ENCODE peak calls at places on chromosome 10, in six cellular contexts. C is GM12891, O is HepG2, G is GM12878, R is H1, L is K562. T is an unnamed sample.

GRCh38 chr10:126913316-126913715 is 8.1 kb downstream of the DOCK1 start:
- DNase-seq in C (no peak), O (no peak), G (no peak), R (no peak), L (no peak), T (no peak)

GRCh38 chr10:27611861-27612450 is 107.9 kb downstream of the RAB18 start:
- DNase-seq in C (no peak), O (no peak), G (no peak), R (no peak), L (no peak), T (no peak)

GRCh38 chr10:94591461-94592205 is 46.0 kb downstream of the HELLS start:
- DNase-seq in C (no peak), O (no peak), G (peak), R (no peak), L (no peak), T (no peak)

GRCh38 chr10:76936182-76936581 is 701.4 kb downstream of the KCNMA1 start:
- DNase-seq in C (no peak), O (no peak), G (no peak), R (no peak), L (no peak), T (no peak)

GRCh38 chr10:91879514-91880170 is 29.6 kb downstream of the FGFBP3 start:
- DNase-seq in C (no peak), O (no peak), G (no peak), R (no peak), L (no peak), T (no peak)

GRCh38 chr10:121510201-121510771 is 88.0 kb downstream of the FGFR2 start:
- DNase-seq in C (no peak), O (no peak), G (no peak), R (no peak), L (no peak), T (no peak)

GRCh38 chr10:88271736-88272135 is 311.4 kb downstream of the RNLS start:
- DNase-seq in C (no peak), O (no peak), G (no peak), R (no peak), L (no peak), T (no peak)

GRCh38 chr10:113094114-113094486 is 144.1 kb downstream of the TCF7L2 start:
- DNase-seq in C (no peak), O (no peak), G (peak), R (no peak), L (no peak), T (no peak)

GRCh38 chr10:73183882-73184281 is 16.0 kb downstream of the FAM149B1 start:
- DNase-seq in C (no peak), O (no peak), G (no peak), R (no peak), L (no peak), T (no peak)

GRCh38 chr10:128009357-128009756 is 102.5 kb downstream of the PTPRE start:
- DNase-seq in C (no peak), O (no peak), G (no peak), R (no peak), L (no peak), T (no peak)

GRCh38 chr10:128009768-128010167 is 102.9 kb downstream of the PTPRE start:
- DNase-seq in C (no peak), O (no peak), G (no peak), R (no peak), L (no peak), T (no peak)

GRCh38 chr10:128007017-128007416 is 100.1 kb downstream of the PTPRE start:
- DNase-seq in C (no peak), O (no peak), G (no peak), R (no peak), L (no peak), T (no peak)

GRCh38 chr10:128008521-128009250 is 101.8 kb downstream of the PTPRE start:
- DNase-seq in C (no peak), O (no peak), G (no peak), R (no peak), L (no peak), T (no peak)

DNA sequence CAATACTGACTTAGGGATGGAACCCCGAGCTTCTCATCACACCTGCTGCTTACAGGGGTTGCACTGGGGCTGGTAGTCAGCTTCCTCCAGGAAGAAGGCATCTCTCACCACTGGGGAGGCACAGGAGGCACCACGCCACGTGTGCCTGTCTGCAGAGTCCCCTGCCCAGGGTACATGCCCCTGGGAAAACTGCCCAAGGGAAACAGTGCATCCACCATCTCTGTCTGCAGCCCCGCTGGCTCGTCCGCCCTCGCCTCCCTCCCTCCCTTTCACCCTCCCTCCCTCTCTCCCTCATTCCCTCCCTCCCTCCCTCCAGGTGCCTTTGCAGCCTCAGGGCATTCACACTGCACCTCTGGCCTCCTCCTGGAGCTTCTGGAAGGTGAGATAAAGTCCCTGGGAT is 101.1 kb downstream of the PTPRE start:
- DNase-seq in C (no peak), O (no peak), G (no peak), R (no peak), L (no peak), T (no peak)
- TF ChIP-seq POLR2A in C (no peak), O (no peak), G (no peak), R (no peak), L (no peak), T (no peak)

DNA sequence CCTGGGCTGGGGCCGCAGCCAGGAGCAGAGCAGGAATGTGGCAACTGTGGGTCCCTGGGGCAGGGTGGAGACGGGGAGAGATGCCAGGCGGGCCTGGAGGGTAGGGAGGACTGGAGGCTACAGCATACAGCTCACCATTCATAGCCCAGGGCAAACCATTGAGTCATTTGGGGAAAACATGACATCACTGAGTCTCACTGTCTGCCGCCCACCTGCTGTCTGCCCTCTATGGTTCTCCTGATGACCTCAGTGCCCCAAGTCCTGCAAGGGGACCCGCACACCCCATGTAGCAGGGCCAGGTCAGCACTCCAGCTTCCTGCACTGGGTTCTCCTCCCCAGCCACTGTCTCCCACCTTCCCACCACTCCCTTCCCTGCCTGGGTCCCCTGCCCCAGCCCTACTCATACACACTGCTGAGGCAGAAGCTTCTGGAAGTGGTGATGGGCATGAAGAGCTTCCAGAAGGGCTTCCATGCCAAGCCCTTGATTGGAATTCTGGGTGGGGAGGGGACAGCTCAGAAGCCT is 10.4 kb downstream of the CHST3 start:
- DNase-seq in C (peak), O (no peak), G (no peak), R (no peak), L (no peak), T (peak)
- TF ChIP-seq TAF1 in C (no peak), O (no peak), G (no peak), R (no peak), L (no peak), T (no peak)

GRCh38 chr10:124625831-124626238 is 118.3 kb downstream of the FAM53B start:
- DNase-seq in C (no peak), O (no peak), G (no peak), R (no peak), L (no peak), T (no peak)
- TF ChIP-seq POLR2AphosphoS5 in C (no peak), O (no peak), G (no peak), R (no peak), L (no peak), T (no peak)

DNA sequence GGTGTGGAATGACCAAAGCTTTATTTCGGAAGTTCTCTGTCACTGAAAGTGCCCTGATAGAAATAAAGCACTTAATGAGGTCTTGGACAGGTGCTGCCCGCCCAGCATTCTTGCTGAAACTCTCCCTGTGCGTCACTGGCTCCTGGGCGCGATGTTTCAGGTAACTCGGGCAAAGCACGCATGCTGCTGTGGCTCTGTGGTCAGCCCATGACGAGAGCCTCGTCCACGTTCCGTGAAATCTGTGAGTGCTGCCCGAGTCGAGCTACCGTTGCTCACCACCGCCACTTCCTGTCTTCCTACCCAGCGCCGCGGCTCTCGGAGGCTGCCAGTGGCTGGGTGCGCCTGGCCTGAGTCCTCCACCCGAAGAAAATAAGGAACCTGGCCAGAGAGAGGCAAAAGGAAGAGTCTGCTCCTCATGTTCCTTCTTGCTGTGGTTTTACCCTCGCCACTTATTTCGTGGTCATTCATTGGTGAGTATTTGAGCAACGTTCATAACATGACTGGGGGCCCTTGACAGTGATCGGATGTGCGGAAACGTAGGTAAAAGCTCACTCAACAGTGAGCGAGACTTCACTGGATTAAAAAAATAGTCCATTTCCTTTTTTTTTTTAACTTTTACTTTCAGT is 95.5 kb downstream of the MAP3K8 start:
- DNase-seq in C (peak), O (no peak), G (peak), R (no peak), L (no peak), T (peak)
- TF ChIP-seq POLR2A in C (peak), O (no peak), G (peak), R (no peak), L (no peak), T (peak)

GRCh38 chr10:51649064-51649463 is 50.3 kb downstream of the CSTF2T start:
- DNase-seq in C (no peak), O (no peak), G (no peak), R (no peak), L (no peak), T (no peak)
- TF ChIP-seq TAF1 in C (no peak), O (no peak), G (no peak), R (no peak), L (no peak), T (no peak)

GRCh38 chr10:24427678-24428409 is 218.9 kb downstream of the KIAA1217 start:
- DNase-seq in C (no peak), O (no peak), G (no peak), R (no peak), L (no peak), T (no peak)
- TF ChIP-seq POLR2AphosphoS5 in C (no peak), O (no peak), G (no peak), R (no peak), L (no peak), T (no peak)